ENCODE peak calls at places on chromosomes 13 and 19, in eight cellular contexts. One of them, this sample, is unnamed.

GRCh38 chr19:24063312-24063711 is 23.7 kb upstream of the ZNF254 start:
- DNase-seq in choroid plexus epithelial cell: no peak
- DNase-seq in BJ: no peak
- DNase-seq in tibial artery: no peak
- DNase-seq in fibroblast of mammary gland: no peak
- DNase-seq in heart right ventricle: no peak
- DNase-seq in Peyer's patch: no peak
- DNase-seq in suprapubic skin: no peak
- DNase-seq in this sample: no peak

GRCh38 chr19:45577111-45577905 is 7.3 kb downstream of the OPA3 start:
- DNase-seq in suprapubic skin: no peak
- DNase-seq in Peyer's patch: no peak
- DNase-seq in heart right ventricle: peak; percentile 38
- DNase-seq in BJ: peak; percentile 61
- DNase-seq in fibroblast of mammary gland: peak; percentile 95
- DNase-seq in tibial artery: no peak
- DNase-seq in choroid plexus epithelial cell: peak; percentile 97
- DNase-seq in this sample: peak; percentile 87

GRCh38 chr13:113216165-113217056 is 7.0 kb downstream of the CUL4A start:
- DNase-seq in choroid plexus epithelial cell: peak; percentile 63
- DNase-seq in fibroblast of mammary gland: peak; percentile 81
- DNase-seq in heart right ventricle: no peak
- DNase-seq in Peyer's patch: no peak
- DNase-seq in suprapubic skin: no peak
- DNase-seq in tibial artery: no peak
- DNase-seq in BJ: peak; percentile 32
- DNase-seq in this sample: peak; percentile 60

GRCh38 chr19:5131866-5132561 is 163.1 kb downstream of the KDM4B start:
- DNase-seq in fibroblast of mammary gland: no peak
- DNase-seq in BJ: no peak
- DNase-seq in choroid plexus epithelial cell: no peak
- DNase-seq in suprapubic skin: no peak
- DNase-seq in heart right ventricle: no peak
- DNase-seq in tibial artery: no peak
- DNase-seq in Peyer's patch: peak; percentile 64
- DNase-seq in this sample: no peak

GRCh38 chr13:88042489-88042888 is 371.3 kb downstream of the SLITRK5 start:
- DNase-seq in fibroblast of mammary gland: peak; percentile 18
- DNase-seq in BJ: no peak
- DNase-seq in heart right ventricle: no peak
- DNase-seq in choroid plexus epithelial cell: peak; percentile 20
- DNase-seq in tibial artery: no peak
- DNase-seq in Peyer's patch: no peak
- DNase-seq in suprapubic skin: no peak
- DNase-seq in this sample: no peak

GRCh38 chr19:11096210-11096841 is 7.1 kb downstream of the LDLR start:
- DNase-seq in fibroblast of mammary gland: peak; percentile 71
- DNase-seq in tibial artery: peak; percentile 77
- DNase-seq in choroid plexus epithelial cell: peak; percentile 96
- DNase-seq in Peyer's patch: no peak
- DNase-seq in suprapubic skin: no peak
- DNase-seq in BJ: no peak
- DNase-seq in heart right ventricle: peak; percentile 60
- DNase-seq in this sample: peak; percentile 77

GRCh38 chr13:61142506-61142905 is 273.1 kb downstream of the PCDH20 start:
- DNase-seq in choroid plexus epithelial cell: no peak
- DNase-seq in Peyer's patch: no peak
- DNase-seq in heart right ventricle: no peak
- DNase-seq in BJ: no peak
- DNase-seq in tibial artery: no peak
- DNase-seq in suprapubic skin: no peak
- DNase-seq in fibroblast of mammary gland: no peak
- DNase-seq in this sample: no peak

GRCh38 chr13:26599885-26600284 is 42.4 kb downstream of the WASF3 start:
- DNase-seq in tibial artery: no peak
- DNase-seq in choroid plexus epithelial cell: no peak
- DNase-seq in heart right ventricle: no peak
- DNase-seq in Peyer's patch: no peak
- DNase-seq in BJ: no peak
- DNase-seq in suprapubic skin: no peak
- DNase-seq in fibroblast of mammary gland: no peak
- DNase-seq in this sample: no peak

GRCh38 chr19:50569023-50569697 is 925 bp upstream of the LRRC4B start:
- DNase-seq in tibial artery: no peak
- DNase-seq in heart right ventricle: no peak
- DNase-seq in BJ: no peak
- DNase-seq in choroid plexus epithelial cell: no peak
- DNase-seq in suprapubic skin: no peak
- DNase-seq in Peyer's patch: no peak
- DNase-seq in fibroblast of mammary gland: no peak
- DNase-seq in this sample: no peak

GRCh38 chr19:50569938-50570540 is 1.8 kb upstream of the LRRC4B start:
- DNase-seq in BJ: no peak
- DNase-seq in choroid plexus epithelial cell: no peak
- DNase-seq in Peyer's patch: no peak
- DNase-seq in heart right ventricle: no peak
- DNase-seq in tibial artery: no peak
- DNase-seq in fibroblast of mammary gland: no peak
- DNase-seq in suprapubic skin: no peak
- DNase-seq in this sample: no peak

GRCh38 chr19:50567882-50568281 is 353 bp downstream of the LRRC4B start:
- DNase-seq in BJ: no peak
- DNase-seq in fibroblast of mammary gland: no peak
- DNase-seq in heart right ventricle: no peak
- DNase-seq in suprapubic skin: no peak
- DNase-seq in choroid plexus epithelial cell: no peak
- DNase-seq in Peyer's patch: no peak
- DNase-seq in tibial artery: no peak
- DNase-seq in this sample: no peak

GRCh38 chr19:50567052-50567841 is 988 bp downstream of the LRRC4B start:
- DNase-seq in heart right ventricle: no peak
- DNase-seq in fibroblast of mammary gland: no peak
- DNase-seq in choroid plexus epithelial cell: no peak
- DNase-seq in Peyer's patch: no peak
- DNase-seq in suprapubic skin: no peak
- DNase-seq in BJ: no peak
- DNase-seq in tibial artery: no peak
- DNase-seq in this sample: no peak

DNA sequence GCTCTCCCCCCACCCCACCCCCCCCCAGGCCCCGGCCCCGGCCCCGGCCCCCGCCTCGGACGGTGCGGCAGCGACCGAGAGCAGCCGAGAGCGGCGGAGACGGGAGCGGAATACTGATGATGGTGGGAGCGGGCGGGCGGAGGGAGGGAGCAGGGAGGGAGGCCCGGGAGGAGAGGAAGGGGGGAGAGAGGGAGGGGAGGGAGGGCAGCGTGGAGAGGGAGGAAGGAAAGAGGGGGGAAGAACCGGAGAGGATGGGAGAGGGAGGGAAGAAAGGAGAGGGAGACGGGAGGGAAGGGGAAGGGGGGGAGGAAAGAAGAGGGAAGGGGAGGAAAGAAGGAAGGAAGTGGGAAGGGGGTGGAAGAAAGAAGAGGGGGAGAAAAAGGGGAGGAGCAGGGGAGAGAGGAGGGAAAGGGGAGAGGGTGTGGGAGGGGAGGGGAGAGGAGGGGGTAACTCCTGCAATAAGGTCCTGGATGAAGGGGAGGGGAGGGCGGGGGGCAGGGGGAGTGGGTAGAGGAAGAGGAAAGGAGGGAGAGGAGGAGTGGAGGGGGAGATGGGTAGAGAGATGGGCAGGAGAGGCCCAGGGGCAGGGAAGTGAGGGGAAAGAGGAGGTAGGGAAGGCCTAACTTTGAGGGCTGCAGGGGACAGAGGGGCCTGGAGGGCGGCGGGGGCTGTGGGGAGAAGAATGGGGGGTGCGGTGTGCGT is at the start of gene LRRC4B:
- DNase-seq in tibial artery: no peak
- DNase-seq in choroid plexus epithelial cell: no peak
- DNase-seq in BJ: no peak
- DNase-seq in fibroblast of mammary gland: no peak
- DNase-seq in suprapubic skin: no peak
- DNase-seq in Peyer's patch: no peak
- DNase-seq in heart right ventricle: no peak
- DNase-seq in this sample: peak; percentile 15
- H3K4me3 ChIP-seq in tibial artery: no peak within 1 kb of the TSS
- H3K4me3 ChIP-seq in choroid plexus epithelial cell: no peak within 1 kb of the TSS
- H3K4me3 ChIP-seq in BJ: no peak within 1 kb of the TSS
- H3K4me3 ChIP-seq in fibroblast of mammary gland: no peak within 1 kb of the TSS
- H3K4me3 ChIP-seq in suprapubic skin: peak within 1 kb of the TSS; percentile 41
- H3K4me3 ChIP-seq in Peyer's patch: peak within 1 kb of the TSS; percentile 29
- H3K4me3 ChIP-seq in heart right ventricle: peak within 1 kb of the TSS; percentile 38
- H3K4me3 ChIP-seq in this sample: no peak within 1 kb of the TSS

GRCh38 chr19:18120127-18120526 is 22.5 kb downstream of the MAST3 start:
- DNase-seq in fibroblast of mammary gland: no peak
- DNase-seq in heart right ventricle: no peak
- DNase-seq in tibial artery: no peak
- DNase-seq in suprapubic skin: no peak
- DNase-seq in Peyer's patch: no peak
- DNase-seq in BJ: no peak
- DNase-seq in choroid plexus epithelial cell: no peak
- DNase-seq in this sample: no peak

GRCh38 chr19:18117364-18117691 is 19.8 kb downstream of the MAST3 start:
- DNase-seq in heart right ventricle: no peak
- DNase-seq in Peyer's patch: no peak
- DNase-seq in tibial artery: no peak
- DNase-seq in suprapubic skin: no peak
- DNase-seq in fibroblast of mammary gland: no peak
- DNase-seq in BJ: no peak
- DNase-seq in choroid plexus epithelial cell: no peak
- DNase-seq in this sample: no peak

GRCh38 chr19:18118420-18119242 is 21.1 kb downstream of the MAST3 start:
- DNase-seq in tibial artery: no peak
- DNase-seq in fibroblast of mammary gland: peak; percentile 23
- DNase-seq in heart right ventricle: no peak
- DNase-seq in BJ: no peak
- DNase-seq in suprapubic skin: no peak
- DNase-seq in Peyer's patch: no peak
- DNase-seq in choroid plexus epithelial cell: peak; percentile 37
- DNase-seq in this sample: peak; percentile 25

GRCh38 chr19:18119243-18120105 is 21.9 kb downstream of the MAST3 start:
- DNase-seq in heart right ventricle: no peak
- DNase-seq in tibial artery: no peak
- DNase-seq in choroid plexus epithelial cell: no peak
- DNase-seq in Peyer's patch: peak; percentile 76
- DNase-seq in fibroblast of mammary gland: no peak
- DNase-seq in suprapubic skin: no peak
- DNase-seq in BJ: no peak
- DNase-seq in this sample: no peak

DNA sequence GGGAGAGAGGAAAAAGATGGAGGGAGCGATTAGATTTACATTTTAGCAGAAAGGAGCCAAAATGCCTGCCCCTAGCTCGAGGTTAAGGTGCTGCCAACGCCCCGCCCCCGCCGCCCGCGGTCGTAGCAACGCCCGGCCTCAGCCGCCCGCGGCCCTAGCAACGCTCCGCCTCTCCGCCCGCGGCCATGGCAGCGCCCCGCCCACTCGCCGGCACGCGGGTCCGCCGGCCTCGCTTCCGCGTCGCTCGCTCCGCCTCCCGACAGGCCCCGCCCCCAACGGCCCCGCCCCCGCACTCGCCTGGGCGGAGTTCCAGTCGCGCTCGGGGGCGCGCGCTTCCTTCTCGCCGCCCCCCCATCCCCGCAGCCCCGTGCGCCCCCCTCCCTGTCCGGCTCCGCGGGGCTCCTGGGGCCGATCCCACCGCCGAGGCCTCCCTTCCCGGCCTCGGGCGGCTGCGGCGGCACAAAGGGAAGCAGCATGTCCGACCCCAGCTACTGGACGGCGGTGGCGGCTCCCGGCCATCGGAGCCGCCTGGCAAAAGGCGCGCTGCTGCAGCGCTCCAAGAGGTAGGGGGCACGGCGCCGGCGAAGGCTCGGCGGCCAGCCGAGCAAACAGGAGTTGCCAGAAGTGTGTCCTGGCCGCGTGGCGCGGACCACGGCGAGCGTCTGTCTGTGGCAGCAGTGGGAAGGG is 20.3 kb downstream of the MAST3 start:
- DNase-seq in BJ: no peak
- DNase-seq in suprapubic skin: peak; percentile 88
- DNase-seq in heart right ventricle: peak; percentile 94
- DNase-seq in Peyer's patch: peak; percentile 93
- DNase-seq in choroid plexus epithelial cell: peak; percentile 85
- DNase-seq in fibroblast of mammary gland: peak; percentile 70
- DNase-seq in tibial artery: peak; percentile 92
- DNase-seq in this sample: peak; percentile 88
- TF ChIP-seq CTCF in BJ: peak; percentile 8
- TF ChIP-seq CTCF in suprapubic skin: no peak
- TF ChIP-seq CTCF in heart right ventricle: no peak
- TF ChIP-seq CTCF in Peyer's patch: no peak
- TF ChIP-seq CTCF in choroid plexus epithelial cell: no peak
- TF ChIP-seq CTCF in fibroblast of mammary gland: no peak
- TF ChIP-seq CTCF in tibial artery: no peak
- TF ChIP-seq CTCF in this sample: no peak

DNA sequence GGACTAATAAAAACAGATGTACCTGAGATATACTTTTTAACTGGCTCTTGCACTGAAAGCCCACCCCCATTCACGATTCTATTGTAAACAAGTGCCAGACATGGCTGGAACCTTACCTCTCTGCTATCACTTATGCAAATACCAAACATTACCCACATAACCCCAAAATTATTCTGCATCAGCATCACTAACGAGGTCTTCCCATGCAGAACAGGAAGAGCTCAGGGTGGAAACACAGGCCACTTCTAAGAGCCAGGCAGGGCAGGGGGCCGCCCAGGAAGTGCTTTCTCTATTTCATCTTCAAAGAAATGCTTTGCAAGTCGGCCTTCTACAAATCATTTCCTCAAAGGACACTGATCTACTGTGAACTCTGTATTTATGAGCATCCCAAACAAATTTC is 7.3 kb downstream of the IRS2 start:
- DNase-seq in BJ: no peak
- DNase-seq in Peyer's patch: no peak
- DNase-seq in choroid plexus epithelial cell: no peak
- DNase-seq in tibial artery: no peak
- DNase-seq in heart right ventricle: no peak
- DNase-seq in suprapubic skin: no peak
- DNase-seq in fibroblast of mammary gland: no peak
- DNase-seq in this sample: no peak
- H3K4me3 ChIP-seq in BJ: peak overlapping the region; percentile 49
- H3K4me3 ChIP-seq in Peyer's patch: no peak overlapping the region
- H3K4me3 ChIP-seq in choroid plexus epithelial cell: peak overlapping the region; percentile 69
- H3K4me3 ChIP-seq in tibial artery: peak overlapping the region; percentile 73
- H3K4me3 ChIP-seq in heart right ventricle: no peak overlapping the region
- H3K4me3 ChIP-seq in suprapubic skin: peak overlapping the region; percentile 84
- H3K4me3 ChIP-seq in fibroblast of mammary gland: peak overlapping the region; percentile 1
- H3K4me3 ChIP-seq in this sample: peak overlapping the region; percentile 55

DNA sequence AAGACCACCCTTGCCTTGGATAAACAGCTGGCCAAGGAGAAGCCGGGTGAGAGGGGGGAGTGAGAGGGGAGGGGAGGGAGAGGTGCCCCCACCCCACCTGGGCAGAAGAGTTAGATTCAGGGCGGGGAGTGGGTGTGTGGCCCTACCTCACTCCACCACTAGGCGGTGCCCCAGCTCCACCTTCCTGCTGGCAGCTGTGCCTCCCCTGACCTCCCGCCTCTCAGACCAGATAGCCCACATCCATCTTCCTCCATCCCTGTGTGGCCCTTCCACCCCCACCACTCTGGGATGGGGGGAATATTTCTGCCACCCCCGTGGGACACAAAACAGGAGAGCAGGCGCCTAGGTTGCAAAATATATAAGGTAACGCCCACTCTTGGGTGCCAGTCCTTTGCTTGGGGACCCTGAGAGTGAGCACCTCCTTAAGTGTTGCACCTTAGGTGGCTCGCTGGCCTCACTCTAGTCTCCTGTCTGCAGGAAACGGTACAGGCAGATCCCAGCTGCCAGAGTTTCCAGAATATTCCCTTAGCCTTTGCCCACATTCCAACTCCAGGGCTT is 13.8 kb upstream of the EHD2 start:
- DNase-seq in BJ: no peak
- DNase-seq in suprapubic skin: no peak
- DNase-seq in Peyer's patch: peak; percentile 30
- DNase-seq in tibial artery: peak; percentile 67
- DNase-seq in choroid plexus epithelial cell: peak; percentile 56
- DNase-seq in heart right ventricle: no peak
- DNase-seq in fibroblast of mammary gland: peak; percentile 45
- DNase-seq in this sample: peak; percentile 41
- TF ChIP-seq CTCF in BJ: peak; percentile 82
- TF ChIP-seq CTCF in suprapubic skin: peak; percentile 33
- TF ChIP-seq CTCF in Peyer's patch: peak; percentile 71
- TF ChIP-seq CTCF in tibial artery: peak; percentile 56
- TF ChIP-seq CTCF in choroid plexus epithelial cell: peak; percentile 82
- TF ChIP-seq CTCF in heart right ventricle: peak; percentile 74
- TF ChIP-seq CTCF in fibroblast of mammary gland: peak; percentile 77
- TF ChIP-seq CTCF in this sample: peak; percentile 76

This sample was measured in fibroblast of pulmonary artery.